ENCODE peak calls at places on chromosomes 11 and 22, in eight cellular contexts. V is AG09309; R is iPS-NIHi11; D is putamen; U is H54; P is activated gamma-delta T cell treated with anti-CD3 and anti-CD28 coated beads, Interleukin-2, amount 50 U/mL, for 16 hours; B is coronary artery; N is AG08395. C is an unnamed sample.

GRCh38 chr11:94647926-94648325 is 80.8 kb downstream of the PIWIL4 start:
- DNase-seq in R (no peak), N (no peak), P (no peak), U (no peak), V (no peak), D (no peak), B (no peak), C (no peak)

GRCh38 chr22:50157976-50158375 is 12.6 kb upstream of the PANX2 start:
- DNase-seq in V (no peak), R (no peak), U (no peak), B (no peak), N (no peak), D (no peak), P (no peak), C (no peak)

GRCh38 chr11:65279713-65280459 is 18.1 kb downstream of the POLA2 start:
- DNase-seq in V (peak; percentile 86), U (peak; percentile 56), B (peak; percentile 78), N (peak; percentile 66), D (no peak), R (no peak), P (peak; percentile 7), C (no peak)

GRCh38 chr11:115360186-115360824 is 143.9 kb downstream of the CADM1 start:
- DNase-seq in B (no peak), R (no peak), V (no peak), D (no peak), U (no peak), P (no peak), N (no peak), C (no peak)

GRCh38 chr22:40932396-40932795 is 18.8 kb upstream of the RBX1 start:
- DNase-seq in P (no peak), R (no peak), U (no peak), N (no peak), B (no peak), V (no peak), D (no peak), C (no peak)

GRCh38 chr22:31926086-31926485 is 18.2 kb upstream of the YWHAH start:
- DNase-seq in B (no peak), P (no peak), V (no peak), D (no peak), U (no peak), R (no peak), N (no peak), C (no peak)

GRCh38 chr11:113697798-113698407 is 8.2 kb downstream of the TMPRSS5 start:
- DNase-seq in B (no peak), D (no peak), U (no peak), V (no peak), R (no peak), P (no peak), N (no peak), C (no peak)

GRCh38 chr22:22901578-22902218 is 14.1 kb downstream of the IGLL5 start:
- DNase-seq in R (no peak), B (no peak), V (no peak), P (no peak), D (no peak), N (no peak), U (no peak), C (no peak)

GRCh38 chr22:44894321-44894720 is 115.5 kb downstream of the PHF21B start:
- DNase-seq in N (no peak), R (no peak), U (no peak), B (peak; percentile 26), D (no peak), V (no peak), P (no peak), C (no peak)

GRCh38 chr11:932435-932834 is 6.8 kb downstream of the AP2A2 start:
- DNase-seq in P (no peak), B (no peak), N (no peak), R (no peak), V (no peak), D (no peak), U (no peak), C (no peak)